ENCODE peak calls at places on chromosomes 2 and 18, in nine cellular contexts. One of them, this sample, is unnamed.

GRCh38 chr2:85511008-85511895 is 27.7 kb upstream of the MAT2A start:
- DNase-seq in neural progenitor cell: no peak
- DNase-seq in immature natural killer cell: no peak
- DNase-seq in brain pericyte: no peak
- DNase-seq in neuronal stem cell: no peak
- DNase-seq in foreskin fibroblast: peak
- DNase-seq in iPS DF 6.9: no peak
- DNase-seq in choroid plexus epithelial cell: peak
- DNase-seq in MCF 10A: no peak
- DNase-seq in this sample: no peak

GRCh38 chr2:64222351-64222750 is 78.1 kb upstream of the PELI1 start:
- DNase-seq in neuronal stem cell: no peak
- DNase-seq in MCF 10A: peak
- DNase-seq in foreskin fibroblast: peak
- DNase-seq in choroid plexus epithelial cell: peak
- DNase-seq in iPS DF 6.9: no peak
- DNase-seq in neural progenitor cell: no peak
- DNase-seq in immature natural killer cell: no peak
- DNase-seq in brain pericyte: no peak
- DNase-seq in this sample: peak

GRCh38 chr18:74476154-74476553 is 19.0 kb upstream of the DIPK1C start:
- DNase-seq in foreskin fibroblast: peak
- DNase-seq in immature natural killer cell: no peak
- DNase-seq in choroid plexus epithelial cell: peak
- DNase-seq in neuronal stem cell: no peak
- DNase-seq in MCF 10A: peak
- DNase-seq in iPS DF 6.9: no peak
- DNase-seq in brain pericyte: no peak
- DNase-seq in neural progenitor cell: peak
- DNase-seq in this sample: no peak

GRCh38 chr18:48735070-48735676 is 196.3 kb downstream of the CTIF start:
- DNase-seq in MCF 10A: peak
- DNase-seq in choroid plexus epithelial cell: no peak
- DNase-seq in foreskin fibroblast: peak
- DNase-seq in brain pericyte: no peak
- DNase-seq in neuronal stem cell: no peak
- DNase-seq in immature natural killer cell: no peak
- DNase-seq in neural progenitor cell: peak
- DNase-seq in iPS DF 6.9: no peak
- DNase-seq in this sample: peak

GRCh38 chr2:122736279-122736678 is 980.8 kb downstream of the TSN start:
- DNase-seq in neuronal stem cell: no peak
- DNase-seq in choroid plexus epithelial cell: peak
- DNase-seq in brain pericyte: no peak
- DNase-seq in foreskin fibroblast: no peak
- DNase-seq in MCF 10A: peak
- DNase-seq in iPS DF 6.9: no peak
- DNase-seq in neural progenitor cell: no peak
- DNase-seq in immature natural killer cell: no peak
- DNase-seq in this sample: peak

GRCh38 chr2:101464841-101465240 is 10.1 kb downstream of the RFX8 start:
- DNase-seq in MCF 10A: peak
- DNase-seq in neural progenitor cell: no peak
- DNase-seq in choroid plexus epithelial cell: peak
- DNase-seq in iPS DF 6.9: no peak
- DNase-seq in immature natural killer cell: no peak
- DNase-seq in neuronal stem cell: no peak
- DNase-seq in brain pericyte: no peak
- DNase-seq in foreskin fibroblast: peak
- DNase-seq in this sample: no peak

GRCh38 chr2:29001791-29002190 is 20.7 kb downstream of the TOGARAM2 start:
- DNase-seq in choroid plexus epithelial cell: no peak
- DNase-seq in neural progenitor cell: no peak
- DNase-seq in foreskin fibroblast: no peak
- DNase-seq in iPS DF 6.9: no peak
- DNase-seq in immature natural killer cell: peak
- DNase-seq in MCF 10A: no peak
- DNase-seq in brain pericyte: no peak
- DNase-seq in neuronal stem cell: no peak
- DNase-seq in this sample: no peak

GRCh38 chr2:85017436-85018048 is 46.6 kb downstream of the KCMF1 start:
- DNase-seq in neural progenitor cell: no peak
- DNase-seq in choroid plexus epithelial cell: peak
- DNase-seq in foreskin fibroblast: peak
- DNase-seq in neuronal stem cell: no peak
- DNase-seq in immature natural killer cell: no peak
- DNase-seq in MCF 10A: no peak
- DNase-seq in brain pericyte: no peak
- DNase-seq in iPS DF 6.9: no peak
- DNase-seq in this sample: peak

GRCh38 chr2:218694405-218695145 is 16.1 kb upstream of the TTLL4 start:
- DNase-seq in choroid plexus epithelial cell: peak
- DNase-seq in brain pericyte: no peak
- DNase-seq in iPS DF 6.9: no peak
- DNase-seq in MCF 10A: no peak
- DNase-seq in neuronal stem cell: peak
- DNase-seq in immature natural killer cell: no peak
- DNase-seq in neural progenitor cell: peak
- DNase-seq in foreskin fibroblast: peak
- DNase-seq in this sample: peak

GRCh38 chr2:12502759-12503158 is 214.0 kb upstream of the TRIB2 start:
- DNase-seq in neural progenitor cell: no peak
- DNase-seq in brain pericyte: no peak
- DNase-seq in immature natural killer cell: peak
- DNase-seq in iPS DF 6.9: no peak
- DNase-seq in neuronal stem cell: no peak
- DNase-seq in MCF 10A: no peak
- DNase-seq in foreskin fibroblast: peak
- DNase-seq in choroid plexus epithelial cell: no peak
- DNase-seq in this sample: no peak

GRCh38 chr2:10771786-10772185 is 40.8 kb downstream of the PDIA6 start:
- DNase-seq in choroid plexus epithelial cell: no peak
- DNase-seq in brain pericyte: no peak
- DNase-seq in foreskin fibroblast: no peak
- DNase-seq in immature natural killer cell: no peak
- DNase-seq in neural progenitor cell: no peak
- DNase-seq in MCF 10A: no peak
- DNase-seq in neuronal stem cell: no peak
- DNase-seq in iPS DF 6.9: no peak
- DNase-seq in this sample: no peak

GRCh38 chr18:66638856-66639621 is 35.1 kb upstream of the CDH19 start:
- DNase-seq in choroid plexus epithelial cell: no peak
- DNase-seq in brain pericyte: no peak
- DNase-seq in iPS DF 6.9: no peak
- DNase-seq in neuronal stem cell: no peak
- DNase-seq in immature natural killer cell: no peak
- DNase-seq in neural progenitor cell: no peak
- DNase-seq in MCF 10A: no peak
- DNase-seq in foreskin fibroblast: no peak
- DNase-seq in this sample: no peak

GRCh38 chr2:60213865-60214657 is 339.4 kb downstream of the BCL11A start:
- DNase-seq in iPS DF 6.9: no peak
- DNase-seq in MCF 10A: peak
- DNase-seq in immature natural killer cell: no peak
- DNase-seq in brain pericyte: no peak
- DNase-seq in neural progenitor cell: peak
- DNase-seq in foreskin fibroblast: no peak
- DNase-seq in neuronal stem cell: no peak
- DNase-seq in choroid plexus epithelial cell: no peak
- DNase-seq in this sample: no peak

This sample was measured in renal cortical epithelial cell.